ENCODE peak calls at places on chromosome 10, in ten cellular contexts. J is GM12878, U is WTC11, Q is NB4, C is H1, G is HCT116, R is A549, O is K562, F is SK-N-SH, V is HepG2. A is an unnamed sample.

GRCh38 chr10:18312385-18313145 is 172.3 kb downstream of the CACNB2 start:
- DNase-seq in J (no peak), U (no peak), Q (peak), C (no peak), G (peak), R (peak), O (peak), F (peak), V (peak), A (no peak)

GRCh38 chr10:113616244-113617074 is 47.4 kb downstream of the NRAP start:
- DNase-seq in J (no peak), U (no peak), Q (peak), C (no peak), G (peak), R (peak), O (peak), F (peak), V (peak), A (peak)

GRCh38 chr10:58399410-58399809 is 14.2 kb downstream of the TFAM start:
- DNase-seq in J (no peak), U (no peak), Q (no peak), C (no peak), G (no peak), R (no peak), O (no peak), F (no peak), V (no peak), A (no peak)

GRCh38 chr10:88082806-88083596 is 219.6 kb downstream of the PTEN start:
- DNase-seq in J (no peak), U (no peak), Q (peak), C (no peak), G (no peak), R (no peak), O (no peak), F (peak), V (no peak), A (no peak)

GRCh38 chr10:8092428-8092827 is 37.9 kb downstream of the GATA3 start:
- DNase-seq in J (no peak), U (no peak), Q (no peak), C (no peak), G (no peak), R (no peak), O (no peak), F (no peak), V (no peak), A (no peak)

GRCh38 chr10:73791871-73792400 is 6.5 kb downstream of the ZSWIM8 start:
- DNase-seq in J (no peak), U (no peak), Q (no peak), C (no peak), G (no peak), R (no peak), O (no peak), F (no peak), V (no peak), A (no peak)

GRCh38 chr10:18333616-18334015 is 193.4 kb downstream of the CACNB2 start:
- DNase-seq in J (no peak), U (no peak), Q (no peak), C (no peak), G (no peak), R (no peak), O (no peak), F (no peak), V (peak), A (no peak)

GRCh38 chr10:93512565-93512964 is 16.2 kb downstream of the CEP55 start:
- DNase-seq in J (no peak), U (no peak), Q (no peak), C (no peak), G (no peak), R (no peak), O (no peak), F (no peak), V (no peak), A (peak)

GRCh38 chr10:122407375-122408125 is 33.0 kb downstream of the PLEKHA1 start:
- DNase-seq in J (no peak), U (no peak), Q (no peak), C (no peak), G (no peak), R (no peak), O (no peak), F (no peak), V (no peak), A (peak)

GRCh38 chr10:79375321-79376077 is 28.2 kb downstream of the PPIF start:
- DNase-seq in J (no peak), U (no peak), Q (peak), C (peak), G (no peak), R (peak), O (peak), F (no peak), V (peak), A (no peak)

GRCh38 chr10:72764151-72764550 is 72.2 kb downstream of the MCU start:
- DNase-seq in J (no peak), U (no peak), Q (no peak), C (no peak), G (no peak), R (no peak), O (no peak), F (no peak), V (peak), A (no peak)

DNA sequence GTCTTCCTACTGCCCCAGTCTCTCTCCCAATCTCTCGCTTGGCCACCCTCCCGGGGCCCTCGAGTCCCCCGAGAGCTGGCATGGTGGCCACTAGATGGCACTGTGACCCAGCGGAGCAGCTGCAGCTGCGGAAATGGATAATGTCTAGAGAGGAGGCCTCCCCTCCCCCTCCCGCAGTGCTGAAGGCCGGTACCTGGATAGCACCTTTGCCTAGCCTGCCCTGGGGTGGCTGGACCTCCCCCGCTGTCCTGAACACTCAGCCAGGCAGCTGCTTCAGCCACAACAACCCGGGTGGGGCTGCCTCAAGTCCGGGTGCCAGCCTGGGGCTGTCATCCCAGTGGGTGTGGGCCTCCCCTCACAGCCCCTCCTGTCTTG is 65.2 kb downstream of the GOLGA7B start:
- DNase-seq in J (no peak), U (peak), Q (peak), C (peak), G (peak), R (peak), O (peak), F (peak), V (peak), A (peak)
- TF ChIP-seq MAX in J (no peak), U (no peak), Q (no peak), C (no peak), G (no peak), R (peak), O (no peak), F (no peak), V (no peak), A (no peak)

DNA sequence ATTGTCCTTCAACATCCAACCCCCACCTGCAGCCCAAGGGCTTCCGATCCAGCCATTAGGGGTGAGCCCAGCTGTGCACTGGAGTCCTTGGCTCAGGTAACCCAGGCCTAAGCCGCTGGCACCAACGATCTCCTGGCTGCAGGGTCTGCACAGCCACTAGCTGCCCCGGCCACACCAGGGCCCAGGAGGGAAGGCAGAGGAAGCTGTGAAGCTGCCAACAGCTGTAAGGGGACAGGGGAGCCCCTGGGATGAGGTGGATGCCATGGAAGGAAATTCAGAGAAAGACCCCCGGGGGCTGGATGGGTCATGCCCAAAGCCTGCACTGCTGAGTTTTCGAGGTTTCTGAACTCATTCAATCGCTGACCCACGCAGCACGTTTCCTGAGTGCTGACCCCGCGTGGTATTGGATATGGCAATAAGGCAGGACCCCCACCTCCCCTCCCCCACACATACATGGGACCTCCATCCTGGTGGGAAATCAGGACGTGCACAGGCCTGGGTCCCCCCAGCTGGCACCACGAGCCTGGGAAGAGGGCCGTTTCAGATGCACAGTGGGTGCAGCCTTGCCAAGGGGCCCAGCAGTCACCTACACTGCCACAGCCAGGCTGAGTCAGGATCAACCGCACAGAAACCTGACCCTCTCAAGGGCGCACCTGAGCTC is 170.3 kb downstream of the DIP2C start:
- DNase-seq in J (no peak), U (no peak), Q (no peak), C (no peak), G (no peak), R (no peak), O (no peak), F (no peak), V (no peak), A (no peak)
- TF ChIP-seq MAX in J (no peak), U (no peak), Q (no peak), C (no peak), G (no peak), R (no peak), O (no peak), F (no peak), V (no peak), A (no peak)

GRCh38 chr10:132391372-132392020 is 5.5 kb upstream of the PWWP2B start:
- DNase-seq in J (no peak), U (no peak), Q (no peak), C (no peak), G (no peak), R (no peak), O (no peak), F (no peak), V (no peak), A (no peak)

GRCh38 chr10:132392184-132392800 is 4.7 kb upstream of the PWWP2B start:
- DNase-seq in J (no peak), U (no peak), Q (no peak), C (no peak), G (no peak), R (no peak), O (no peak), F (no peak), V (no peak), A (no peak)

GRCh38 chr10:132393695-132394181 is 3.3 kb upstream of the PWWP2B start:
- DNase-seq in J (no peak), U (no peak), Q (peak), C (no peak), G (no peak), R (no peak), O (no peak), F (no peak), V (no peak), A (no peak)

GRCh38 chr10:132394201-132394811 is 2.7 kb upstream of the PWWP2B start:
- DNase-seq in J (no peak), U (no peak), Q (no peak), C (no peak), G (no peak), R (no peak), O (no peak), F (no peak), V (no peak), A (no peak)

DNA sequence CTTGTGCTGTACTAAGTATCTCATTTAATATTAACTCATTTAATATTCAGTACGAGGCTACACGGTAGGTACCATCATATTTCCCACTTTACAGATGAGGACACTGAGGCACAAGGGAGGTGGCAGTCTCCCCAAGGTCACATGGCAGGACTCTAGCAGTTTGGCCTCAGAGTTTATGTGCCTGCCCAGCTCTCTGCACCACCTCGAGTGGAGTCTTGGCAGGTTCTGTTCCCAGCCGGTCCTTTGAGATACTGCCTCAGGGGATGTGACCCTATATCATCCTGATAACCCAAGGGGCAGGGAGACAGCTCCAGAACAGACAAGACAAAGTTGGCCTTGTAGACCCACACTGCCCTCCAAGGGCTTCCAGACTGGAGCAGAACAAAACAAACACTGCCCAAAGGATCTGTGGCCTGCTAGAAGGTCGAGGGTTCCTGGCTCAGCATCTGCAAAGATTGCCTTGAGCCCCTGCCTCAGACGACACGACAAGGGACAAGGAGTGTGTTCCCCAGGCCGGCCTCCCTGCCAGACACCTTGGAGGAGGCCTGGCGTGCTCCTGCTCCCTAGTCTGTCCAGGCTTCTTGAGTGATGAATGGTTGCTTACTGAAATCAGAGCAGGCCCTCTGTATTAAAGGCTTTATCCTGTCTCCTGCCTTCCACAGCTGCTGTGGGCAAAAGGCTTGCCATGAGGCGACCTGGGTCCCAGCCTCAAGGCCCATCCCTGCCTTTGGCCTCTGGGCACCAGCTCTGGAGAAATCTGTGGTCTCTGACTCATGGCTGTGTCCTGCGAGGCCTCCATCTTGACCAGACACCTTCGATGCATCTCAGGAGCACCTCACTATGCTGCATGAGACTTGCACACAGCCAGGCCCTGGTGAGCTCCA is 3.9 kb upstream of the PWWP2B start:
- DNase-seq in J (no peak), U (no peak), Q (peak), C (no peak), G (no peak), R (no peak), O (no peak), F (no peak), V (no peak), A (no peak)
- TF ChIP-seq MAX in J (no peak), U (no peak), Q (no peak), C (no peak), G (no peak), R (no peak), O (no peak), F (no peak), V (no peak), A (no peak)

DNA sequence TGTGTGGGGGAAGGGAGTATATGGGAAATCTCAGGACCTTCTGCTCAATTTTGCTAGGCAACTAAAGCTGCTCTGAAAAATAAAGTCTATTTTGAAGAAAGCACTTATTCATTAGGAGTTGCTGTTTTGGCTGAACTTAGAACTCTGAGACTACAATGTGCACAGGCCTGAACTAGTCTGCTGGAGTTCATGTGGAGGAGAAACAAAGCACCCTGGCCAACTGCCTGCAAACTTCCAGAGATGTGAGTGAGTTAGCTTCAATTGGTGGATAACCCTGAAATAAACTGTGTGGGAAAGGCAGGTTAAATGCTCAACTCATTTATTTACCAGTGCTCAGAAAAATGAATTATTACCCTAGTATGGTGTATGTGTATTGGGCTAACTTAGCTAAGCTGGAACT is 17.3 kb upstream of the FAM241B start:
- DNase-seq in J (no peak), U (no peak), Q (no peak), C (no peak), G (no peak), R (no peak), O (no peak), F (no peak), V (no peak), A (no peak)
- TF ChIP-seq MAX in J (no peak), U (no peak), Q (no peak), C (no peak), G (no peak), R (no peak), O (no peak), F (no peak), V (no peak), A (no peak)

DNA sequence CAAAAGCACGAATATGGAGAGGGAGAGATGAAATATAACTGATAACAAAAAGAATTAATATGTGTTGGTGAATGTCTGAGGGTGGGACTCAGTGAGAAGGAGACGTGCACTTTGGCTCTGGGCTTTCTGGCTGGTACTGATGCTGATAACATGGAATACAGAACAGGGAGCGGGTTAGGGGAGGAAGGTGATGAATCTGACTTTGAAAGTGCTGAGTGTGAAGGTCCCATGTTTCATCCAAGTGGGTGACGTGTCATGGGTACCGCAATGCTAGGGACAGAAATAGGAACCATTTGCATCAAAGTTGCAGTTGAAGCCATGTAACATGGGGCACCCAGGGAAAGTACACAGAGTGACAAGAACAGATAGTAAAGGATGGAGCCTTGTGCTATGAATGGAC is 236.6 kb upstream of the MYO3A start:
- DNase-seq in J (no peak), U (no peak), Q (no peak), C (no peak), G (no peak), R (no peak), O (no peak), F (no peak), V (no peak), A (no peak)
- TF ChIP-seq MAX in J (no peak), U (no peak), Q (no peak), C (no peak), G (no peak), R (no peak), O (no peak), F (no peak), V (no peak), A (no peak)

GRCh38 chr10:11397980-11398580 is 213.4 kb downstream of the USP6NL start:
- DNase-seq in J (no peak), U (no peak), Q (no peak), C (no peak), G (no peak), R (no peak), O (no peak), F (no peak), V (no peak), A (no peak)
- TF ChIP-seq MAX in J (no peak), U (no peak), Q (no peak), C (no peak), G (no peak), R (no peak), O (no peak), F (no peak), V (no peak), A (no peak)

GRCh38 chr10:82796510-82796909 is 921.5 kb downstream of the NRG3 start:
- DNase-seq in J (no peak), U (no peak), Q (peak), C (no peak), G (no peak), R (no peak), O (no peak), F (peak), V (no peak), A (peak)
- TF ChIP-seq MAX in J (no peak), U (no peak), Q (no peak), C (no peak), G (no peak), R (no peak), O (no peak), F (no peak), V (no peak), A (no peak)

DNA sequence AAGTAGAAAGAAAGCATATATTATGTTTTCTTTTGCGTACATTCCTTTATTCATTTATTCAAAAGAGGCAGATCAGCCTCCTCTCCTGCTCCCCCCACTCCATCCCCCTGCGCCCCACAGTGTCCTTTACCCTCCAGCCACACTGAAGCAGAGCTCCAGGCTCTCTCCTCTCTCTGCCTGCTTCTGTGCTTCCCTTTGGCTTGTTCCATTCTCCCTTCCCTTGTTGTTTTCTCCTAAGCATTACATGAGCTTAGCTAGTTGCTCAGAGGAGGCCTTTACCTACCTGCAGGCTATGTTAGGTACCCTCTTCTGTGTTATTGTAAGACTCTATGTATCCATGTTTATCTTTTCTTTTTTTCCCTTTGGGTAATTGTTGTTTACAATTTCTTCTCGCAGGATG is 27.4 kb downstream of the CNNM2 start:
- DNase-seq in J (no peak), U (no peak), Q (no peak), C (no peak), G (no peak), R (no peak), O (no peak), F (no peak), V (no peak), A (no peak)
- TF ChIP-seq MAX in J (no peak), U (no peak), Q (no peak), C (no peak), G (no peak), R (no peak), O (no peak), F (no peak), V (no peak), A (no peak)